ENCODE peak calls at places on chromosome 21, in six cellular contexts. I is left lung, C is cardiac muscle cell, F is tibial artery, Y is transverse colon, H is lung. B is an unnamed sample. For H3K36me3 and H3K27me3, the result is how much of the 10 kb centered on the place peaks cover.

GRCh38 chr21:40143822-40144525 is 276.7 kb downstream of the PCP4 start:
- DNase-seq in I (no peak), C (peak), F (no peak), Y (peak), H (no peak), B (no peak)

GRCh38 chr21:46052703-46053651 is 44.9 kb upstream of the COL6A2 start:
- DNase-seq in I (peak), C (peak), F (no peak), Y (no peak), H (no peak), B (no peak)

GRCh38 chr21:30033441-30033840 is 93.6 kb upstream of the GRIK1 start:
- DNase-seq in I (no peak), C (no peak), F (no peak), Y (no peak), H (no peak), B (no peak)

GRCh38 chr21:45919593-45919992 is 62.0 kb upstream of the COL6A1 start:
- DNase-seq in I (peak), C (no peak), F (no peak), Y (no peak), H (no peak), B (no peak)

GRCh38 chr21:45938453-45938755 is 43.2 kb upstream of the COL6A1 start:
- DNase-seq in I (no peak), C (no peak), F (no peak), Y (no peak), H (no peak), B (no peak)

GRCh38 chr21:26169061-26169610 is 1.4 kb downstream of the APP start:
- DNase-seq in I (no peak), C (peak), F (peak), Y (peak), H (peak), B (no peak)

GRCh38 chr21:27519357-27519756 is 552.5 kb upstream of the ADAMTS5 start:
- DNase-seq in I (no peak), C (peak), F (no peak), Y (no peak), H (no peak), B (no peak)

GRCh38 chr21:27802816-27803475 is 836.1 kb upstream of the ADAMTS5 start:
- DNase-seq in I (no peak), C (peak), F (no peak), Y (peak), H (peak), B (no peak)

GRCh38 chr21:37503848-37504467 is 137.4 kb downstream of the DYRK1A start:
- DNase-seq in I (no peak), C (peak), F (no peak), Y (no peak), H (no peak), B (no peak)

GRCh38 chr21:45981641-45982255 is at the start of gene COL6A1:
- DNase-seq in I (peak), C (peak), F (peak), Y (peak), H (no peak), B (no peak)

DNA sequence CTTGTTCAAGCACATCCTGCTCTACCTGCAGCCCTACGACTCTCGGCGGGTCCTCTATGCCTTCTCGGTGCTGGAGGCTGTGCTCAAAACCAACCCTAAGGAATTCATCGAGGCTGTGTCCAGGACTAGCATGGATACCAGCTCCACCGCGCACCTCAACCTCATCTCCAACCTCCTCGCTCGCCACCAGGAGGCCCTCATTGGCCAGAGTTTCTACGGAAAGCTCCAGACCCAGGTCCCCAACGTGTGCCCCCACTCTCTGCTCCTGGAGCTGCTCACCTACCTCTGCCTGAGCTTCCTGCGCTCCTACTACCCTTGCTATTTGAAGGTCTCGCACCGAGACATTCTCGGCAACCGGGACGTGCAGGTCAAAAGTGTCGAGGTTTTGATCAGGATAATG is 74.3 kb upstream of the MORC3 start:
- DNase-seq in I (no peak), C (no peak), F (no peak), Y (no peak), H (no peak), B (no peak)
- TF ChIP-seq CTCF in I (no peak), C (no peak), F (no peak), Y (no peak), H (no peak), B (no peak)

GRCh38 chr21:41821756-41822431 is 55.0 kb upstream of the RIPK4 start:
- DNase-seq in I (peak), C (no peak), F (peak), Y (no peak), H (no peak), B (no peak)

GRCh38 chr21:41819236-41819855 is 52.5 kb upstream of the RIPK4 start:
- DNase-seq in I (peak), C (no peak), F (no peak), Y (no peak), H (no peak), B (no peak)

GRCh38 chr21:41819856-41820281 is 53.0 kb upstream of the RIPK4 start:
- DNase-seq in I (peak), C (no peak), F (no peak), Y (no peak), H (no peak), B (no peak)

GRCh38 chr21:41820384-41821080 is 53.7 kb upstream of the RIPK4 start:
- DNase-seq in I (peak), C (no peak), F (no peak), Y (no peak), H (no peak), B (no peak)

GRCh38 chr21:41821081-41821755 is 54.4 kb upstream of the RIPK4 start:
- DNase-seq in I (no peak), C (no peak), F (peak), Y (no peak), H (no peak), B (no peak)
- H3K36me3 ChIP-seq in I (under half), C (under half), F (under half), Y (under half), H (under half), B (under half)

DNA sequence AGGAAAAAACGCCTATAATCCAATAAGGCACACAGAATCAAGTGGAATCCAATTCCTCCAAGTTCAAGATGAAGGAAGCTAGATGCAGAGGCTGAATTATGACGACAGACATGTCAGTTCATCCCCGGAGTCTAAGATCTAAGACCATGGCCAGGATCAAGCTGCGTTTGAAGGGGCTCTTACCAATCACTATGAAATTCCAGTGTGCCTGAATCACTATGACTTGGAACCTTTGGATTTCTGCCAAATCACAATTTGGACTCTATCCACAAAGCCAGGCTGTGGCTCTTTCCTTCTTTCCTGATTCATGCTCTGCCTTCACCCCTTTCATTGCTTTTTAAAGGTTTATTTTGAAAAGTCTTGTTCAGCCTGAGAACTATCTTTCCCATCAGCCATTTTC is 17.1 kb downstream of the OLIG2 start:
- DNase-seq in I (no peak), C (peak), F (no peak), Y (no peak), H (no peak), B (no peak)
- H3K27me3 ChIP-seq in I (half or more), C (half or more), F (under half), Y (under half), H (under half), B (under half)

GRCh38 chr21:39061766-39062165 is 121.5 kb downstream of the PSMG1 start:
- DNase-seq in I (no peak), C (no peak), F (no peak), Y (no peak), H (no peak), B (no peak)
- TF ChIP-seq CTCF in I (no peak), C (no peak), F (no peak), Y (no peak), H (no peak), B (no peak)

DNA sequence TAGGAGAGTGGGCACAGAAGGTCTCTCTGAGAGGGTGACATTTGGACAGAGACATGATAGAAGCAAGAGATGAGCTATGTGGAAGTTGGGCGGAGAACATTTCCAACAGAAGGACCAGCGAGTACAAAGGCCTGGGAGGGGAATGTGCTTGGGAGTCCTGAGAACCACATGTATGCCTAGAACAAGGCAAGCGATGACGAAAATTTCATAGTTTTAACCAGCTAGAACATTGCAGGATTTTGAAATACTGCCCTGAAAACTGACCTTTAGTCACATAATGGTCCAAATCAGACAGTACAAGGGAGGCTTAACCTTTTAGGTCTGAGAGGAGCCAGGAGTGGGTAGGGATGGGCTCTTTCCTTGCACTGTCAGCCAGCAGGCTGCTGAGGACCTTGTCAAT is 68.0 kb downstream of the MRPS6 start:
- DNase-seq in I (no peak), C (no peak), F (no peak), Y (no peak), H (no peak), B (no peak)
- H3K36me3 ChIP-seq in I (under half), C (under half), F (under half), Y (under half), H (under half), B (under half)

DNA sequence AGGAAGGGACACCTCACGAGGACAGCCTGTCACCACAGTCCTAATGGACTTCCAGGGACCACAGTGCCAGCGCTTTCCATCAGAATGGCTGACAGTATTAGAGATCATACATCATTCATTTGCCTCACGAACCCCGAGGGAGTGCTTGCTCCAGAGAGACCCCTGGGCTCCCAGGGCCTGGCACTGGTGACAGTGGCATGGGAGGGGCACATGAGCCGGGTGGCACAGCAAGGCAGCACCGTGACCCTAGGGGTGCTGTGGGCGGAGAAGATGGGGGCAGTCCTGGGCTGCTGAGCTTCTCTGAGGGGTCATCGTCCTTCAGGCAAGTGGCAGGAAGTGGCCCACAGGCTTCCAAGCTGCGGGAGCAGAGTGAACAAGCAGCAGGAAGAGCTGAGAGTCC is 16.4 kb upstream of the TSPEAR start:
- DNase-seq in I (no peak), C (no peak), F (no peak), Y (no peak), H (no peak), B (no peak)
- H3K27me3 ChIP-seq in I (half or more), C (under half), F (under half), Y (half or more), H (under half), B (under half)

B was measured in GM06990.